ENCODE peak calls at places on chromosome X, in five cellular contexts. Y, H, G, E and M are unnamed samples.
A peak's percentile ranks its signal among the peaks of the same experiment; 100 is the strongest.

GRCh38 chrX:131747173-131747572 is 203.3 kb downstream of the OR13H1 start:
- DNase-seq in Y (peak; percentile 70), H (peak; percentile 86), G (peak; percentile 73), E (no peak), M (no peak)

GRCh38 chrX:148562846-148563245 is 62.4 kb downstream of the AFF2 start:
- DNase-seq in Y (no peak), H (no peak), G (no peak), E (no peak), M (no peak)

GRCh38 chrX:153725039-153725831 is 579 bp downstream of the ABCD1 start:
- DNase-seq in Y (no peak), H (no peak), G (no peak), E (no peak), M (no peak)

GRCh38 chrX:116272328-116272727 is 101.8 kb downstream of the AGTR2 start:
- DNase-seq in Y (peak; percentile 91), H (peak; percentile 15), G (no peak), E (no peak), M (no peak)

GRCh38 chrX:150697641-150698040 is 4.4 kb downstream of the MTMR1 start:
- DNase-seq in Y (no peak), H (no peak), G (no peak), E (no peak), M (no peak)

GRCh38 chrX:33415454-33415853 is 204.1 kb upstream of the DMD start:
- DNase-seq in Y (no peak), H (no peak), G (no peak), E (no peak), M (no peak)

GRCh38 chrX:154441564-154441963 is 2.4 kb upstream of the FAM50A start:
- DNase-seq in Y (no peak), H (no peak), G (no peak), E (no peak), M (no peak)

GRCh38 chrX:132831336-132831973 is 127.0 kb downstream of the HS6ST2 start:
- DNase-seq in Y (no peak), H (no peak), G (no peak), E (no peak), M (no peak)

GRCh38 chrX:134717698-134718328 is 59.5 kb upstream of the PLAC1 start:
- DNase-seq in Y (no peak), H (no peak), G (no peak), E (no peak), M (no peak)

GRCh38 chrX:101759000-101759399 is 99.3 kb upstream of the ARMCX2 start:
- DNase-seq in Y (peak; percentile 57), H (no peak), G (no peak), E (no peak), M (no peak)

GRCh38 chrX:150870059-150870458 is 28.4 kb downstream of the CD99L2 start:
- DNase-seq in Y (no peak), H (no peak), G (no peak), E (no peak), M (no peak)

GRCh38 chrX:51743179-51743957 is at the start of gene GSPT2:
- DNase-seq in Y (peak; percentile 46), H (peak; percentile 75), G (peak; percentile 27), E (no peak), M (peak; percentile 3)

GRCh38 chrX:54564942-54565341 is 34.9 kb downstream of the GNL3L start:
- DNase-seq in Y (no peak), H (no peak), G (no peak), E (no peak), M (no peak)

GRCh38 chrX:107537815-107538214 is 88.4 kb downstream of the FRMPD3 start:
- DNase-seq in Y (peak; percentile 32), H (no peak), G (peak; percentile 6), E (no peak), M (no peak)

GRCh38 chrX:69285401-69285871 is 120.2 kb upstream of the PJA1 start:
- DNase-seq in Y (no peak), H (peak; percentile 30), G (no peak), E (no peak), M (no peak)

GRCh38 chrX:103954259-103954658 is 8.2 kb upstream of the TMSB15B start:
- DNase-seq in Y (no peak), H (no peak), G (no peak), E (no peak), M (no peak)

GRCh38 chrX:154729439-154729838 is 21.4 kb downstream of the GAB3 start:
- DNase-seq in Y (no peak), H (no peak), G (no peak), E (no peak), M (no peak)

GRCh38 chrX:136754641-136755040 is 26.1 kb downstream of the ARHGEF6 start:
- DNase-seq in Y (no peak), H (no peak), G (peak; percentile 11), E (no peak), M (no peak)

GRCh38 chrX:110791206-110791605 is 4.4 kb downstream of the CHRDL1 start:
- DNase-seq in Y (no peak), H (no peak), G (no peak), E (no peak), M (no peak)

GRCh38 chrX:28586891-28587635 is at the start of gene IL1RAPL1:
- DNase-seq in Y (peak; percentile 56), H (no peak), G (no peak), E (no peak), M (no peak)

GRCh38 chrX:153371256-153371655 is 29.9 kb downstream of the PNMA6E start:
- DNase-seq in Y (no peak), H (no peak), G (no peak), E (no peak), M (no peak)

GRCh38 chrX:102599950-102600579 is 750 bp downstream of the ARMCX5 start:
- DNase-seq in Y (peak; percentile 11), H (no peak), G (no peak), E (no peak), M (no peak)

GRCh38 chrX:13220916-13221315 is 98.9 kb downstream of the ATXN3L start:
- DNase-seq in Y (peak; percentile 49), H (no peak), G (no peak), E (no peak), M (no peak)

GRCh38 chrX:76520273-76521054 is 93.0 kb downstream of the MAGEE1 start:
- DNase-seq in Y (no peak), H (no peak), G (no peak), E (no peak), M (no peak)